ENCODE peak calls at places on chromosome 3, in nine cellular contexts. One of them, this sample, is unnamed.

GRCh38 chr3:100972867-100973266 is 20.4 kb downstream of the ABI3BP start:
- DNase-seq in AG08395: no peak
- DNase-seq in DMS 273 treated with DMSO at 0.1 percent for 48 hours: no peak
- DNase-seq in GOT3: no peak
- DNase-seq in stimulated activated CD4-positive, alpha-beta T cell treated with anti-CD3 and anti-CD28 coated beads, Interleukin-15, amount 100 ng/mL, for 24 hours: no peak
- DNase-seq in endothelial cell: no peak
- DNase-seq in A549: no peak
- DNase-seq in BE2C: no peak
- DNase-seq in naive B cell: no peak
- DNase-seq in this sample: no peak

GRCh38 chr3:129001817-129002572 is 891 bp downstream of the EFCC1 start:
- DNase-seq in AG08395: no peak
- DNase-seq in BE2C: peak; percentile 33
- DNase-seq in DMS 273 treated with DMSO at 0.1 percent for 48 hours: peak; percentile 7
- DNase-seq in stimulated activated CD4-positive, alpha-beta T cell treated with anti-CD3 and anti-CD28 coated beads, Interleukin-15, amount 100 ng/mL, for 24 hours: peak; percentile 67
- DNase-seq in GOT3: no peak
- DNase-seq in naive B cell: no peak
- DNase-seq in endothelial cell: peak; percentile 58
- DNase-seq in A549: no peak
- DNase-seq in this sample: no peak

GRCh38 chr3:17013571-17013970 is 128.8 kb downstream of the PLCL2 start:
- DNase-seq in A549: no peak
- DNase-seq in BE2C: no peak
- DNase-seq in naive B cell: no peak
- DNase-seq in endothelial cell: no peak
- DNase-seq in GOT3: no peak
- DNase-seq in stimulated activated CD4-positive, alpha-beta T cell treated with anti-CD3 and anti-CD28 coated beads, Interleukin-15, amount 100 ng/mL, for 24 hours: no peak
- DNase-seq in AG08395: no peak
- DNase-seq in DMS 273 treated with DMSO at 0.1 percent for 48 hours: no peak
- DNase-seq in this sample: no peak

GRCh38 chr3:136577791-136578190 is 174.4 kb downstream of the STAG1 start:
- DNase-seq in BE2C: no peak
- DNase-seq in GOT3: no peak
- DNase-seq in A549: no peak
- DNase-seq in endothelial cell: no peak
- DNase-seq in stimulated activated CD4-positive, alpha-beta T cell treated with anti-CD3 and anti-CD28 coated beads, Interleukin-15, amount 100 ng/mL, for 24 hours: no peak
- DNase-seq in naive B cell: no peak
- DNase-seq in AG08395: no peak
- DNase-seq in DMS 273 treated with DMSO at 0.1 percent for 48 hours: no peak
- DNase-seq in this sample: no peak

GRCh38 chr3:9161298-9161697 is 88.1 kb downstream of the SRGAP3 start:
- DNase-seq in A549: no peak
- DNase-seq in naive B cell: no peak
- DNase-seq in GOT3: no peak
- DNase-seq in BE2C: no peak
- DNase-seq in endothelial cell: no peak
- DNase-seq in AG08395: no peak
- DNase-seq in DMS 273 treated with DMSO at 0.1 percent for 48 hours: no peak
- DNase-seq in stimulated activated CD4-positive, alpha-beta T cell treated with anti-CD3 and anti-CD28 coated beads, Interleukin-15, amount 100 ng/mL, for 24 hours: no peak
- DNase-seq in this sample: no peak

GRCh38 chr3:170470063-170471006 is 51.7 kb downstream of the CLDN11 start:
- DNase-seq in DMS 273 treated with DMSO at 0.1 percent for 48 hours: peak; percentile 67
- DNase-seq in naive B cell: no peak
- DNase-seq in GOT3: no peak
- DNase-seq in stimulated activated CD4-positive, alpha-beta T cell treated with anti-CD3 and anti-CD28 coated beads, Interleukin-15, amount 100 ng/mL, for 24 hours: no peak
- DNase-seq in A549: no peak
- DNase-seq in endothelial cell: no peak
- DNase-seq in AG08395: peak; percentile 49
- DNase-seq in BE2C: no peak
- DNase-seq in this sample: no peak

GRCh38 chr3:142028174-142028833 is 121.0 kb downstream of the TFDP2 start:
- DNase-seq in GOT3: no peak
- DNase-seq in A549: no peak
- DNase-seq in endothelial cell: peak; percentile 34
- DNase-seq in naive B cell: peak; percentile 42
- DNase-seq in stimulated activated CD4-positive, alpha-beta T cell treated with anti-CD3 and anti-CD28 coated beads, Interleukin-15, amount 100 ng/mL, for 24 hours: peak; percentile 24
- DNase-seq in DMS 273 treated with DMSO at 0.1 percent for 48 hours: peak; percentile 76
- DNase-seq in AG08395: peak; percentile 48
- DNase-seq in BE2C: peak; percentile 33
- DNase-seq in this sample: no peak

GRCh38 chr3:159929181-159929893 is 59.3 kb upstream of the IL12A start:
- DNase-seq in DMS 273 treated with DMSO at 0.1 percent for 48 hours: peak; percentile 12
- DNase-seq in naive B cell: no peak
- DNase-seq in AG08395: peak; percentile 58
- DNase-seq in stimulated activated CD4-positive, alpha-beta T cell treated with anti-CD3 and anti-CD28 coated beads, Interleukin-15, amount 100 ng/mL, for 24 hours: no peak
- DNase-seq in GOT3: peak; percentile 35
- DNase-seq in BE2C: no peak
- DNase-seq in A549: peak; percentile 44
- DNase-seq in endothelial cell: peak; percentile 4
- DNase-seq in this sample: no peak

This sample was measured in WERI-Rb-1.